ENCODE peak calls at places on chromosomes 16 and 17, in nine cellular contexts. J is A549; Q is lung; S is cardiac muscle cell; N is stomach; D is WERI-Rb-1; R is CD8-positive, alpha-beta T cell; K is lower leg skin; I is prostate gland. M is an unnamed sample.

GRCh38 chr16:12793120-12793889 is 10.4 kb downstream of the CPPED1 start:
- DNase-seq in J (no peak), Q (no peak), S (no peak), N (no peak), D (peak), R (no peak), K (no peak), I (no peak), M (no peak)

GRCh38 chr16:81204794-81205680 is 33.5 kb upstream of the BCO1 start:
- DNase-seq in J (peak), Q (no peak), S (peak), N (peak), D (peak), R (peak), K (no peak), I (no peak), M (peak)

GRCh38 chr16:68444058-68444657 is 4.2 kb downstream of the SMPD3 start:
- DNase-seq in J (no peak), Q (no peak), S (peak), N (peak), D (peak), R (no peak), K (no peak), I (no peak), M (peak)

GRCh38 chr17:57531078-57531477 is 214.0 kb downstream of the CCDC182 start:
- DNase-seq in J (no peak), Q (no peak), S (no peak), N (no peak), D (no peak), R (no peak), K (no peak), I (no peak), M (no peak)

GRCh38 chr17:7700510-7700909 is 4.5 kb upstream of the EFNB3 start:
- DNase-seq in J (no peak), Q (no peak), S (no peak), N (no peak), D (no peak), R (no peak), K (no peak), I (no peak), M (no peak)

GRCh38 chr16:31713945-31714898 is 159.4 kb upstream of the ZNF267 start:
- DNase-seq in J (no peak), Q (no peak), S (peak), N (no peak), D (no peak), R (no peak), K (peak), I (no peak), M (no peak)

GRCh38 chr16:1309888-1310831 is 724 bp downstream of the UBE2I start:
- DNase-seq in J (no peak), Q (peak), S (peak), N (peak), D (no peak), R (peak), K (peak), I (no peak), M (peak)

GRCh38 chr17:79792371-79792871 is 4.5 kb downstream of the CBX8 start:
- DNase-seq in J (peak), Q (no peak), S (no peak), N (no peak), D (no peak), R (no peak), K (no peak), I (no peak), M (no peak)

GRCh38 chr17:77528516-77529327 is 388.0 kb downstream of the SEC14L1 start:
- DNase-seq in J (no peak), Q (no peak), S (no peak), N (no peak), D (peak), R (no peak), K (no peak), I (no peak), M (no peak)

GRCh38 chr17:27628376-27628775 is 2.6 kb upstream of the LGALS9 start:
- DNase-seq in J (no peak), Q (no peak), S (no peak), N (no peak), D (no peak), R (no peak), K (no peak), I (no peak), M (no peak)

GRCh38 chr17:27633312-27634025 is 2.5 kb downstream of the LGALS9 start:
- DNase-seq in J (no peak), Q (no peak), S (peak), N (no peak), D (no peak), R (no peak), K (no peak), I (no peak), M (no peak)

GRCh38 chr17:27631897-27632725 is 1.1 kb downstream of the LGALS9 start:
- DNase-seq in J (no peak), Q (no peak), S (no peak), N (no peak), D (no peak), R (no peak), K (no peak), I (no peak), M (no peak)

GRCh38 chr17:27631409-27631755 is 394 bp downstream of the LGALS9 start:
- DNase-seq in J (no peak), Q (no peak), S (no peak), N (no peak), D (no peak), R (peak), K (no peak), I (no peak), M (no peak)

DNA sequence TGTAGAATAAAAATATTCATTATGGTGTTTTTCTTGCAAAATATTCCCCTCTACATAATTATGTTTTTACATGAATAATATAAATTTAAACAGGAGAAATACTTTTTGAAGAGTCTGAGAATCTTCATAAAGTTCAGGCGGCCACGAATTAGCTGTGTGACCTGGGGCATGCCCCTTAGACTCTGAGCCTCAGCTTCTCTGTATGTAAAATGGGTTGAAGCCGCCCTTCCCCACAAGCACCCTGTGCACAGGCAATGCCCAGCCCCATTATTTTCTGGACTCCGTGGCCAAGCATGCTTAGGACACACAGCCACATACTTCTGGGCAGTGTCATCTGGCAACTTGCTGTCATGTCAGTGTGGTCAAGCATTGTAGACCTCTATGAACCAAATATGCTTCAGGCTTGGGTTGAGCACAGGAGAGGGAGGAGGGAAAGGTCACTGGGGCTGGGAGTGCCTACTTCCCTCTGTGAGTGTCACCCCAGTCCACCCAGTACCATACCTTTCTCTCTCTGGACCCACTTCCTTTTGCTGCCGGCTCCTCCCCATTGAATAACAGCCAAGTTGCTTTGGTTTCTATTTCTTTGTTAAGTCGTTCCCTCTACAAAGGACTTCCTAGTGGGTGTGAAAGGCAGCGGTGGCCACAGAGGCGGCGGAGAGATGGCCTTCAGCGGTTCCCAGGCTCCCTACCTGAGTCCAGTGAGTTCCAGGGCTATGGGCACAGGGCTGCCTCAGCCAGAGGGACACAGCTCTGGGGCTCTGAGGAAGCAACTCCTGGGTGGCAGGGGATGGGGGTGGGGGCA is at the start of gene LGALS9:
- DNase-seq in J (no peak), Q (peak), S (peak), N (peak), D (no peak), R (peak), K (no peak), I (no peak), M (peak)
- H3K4me3 ChIP-seq in J (no peak), Q (peak), S (no peak), N (peak), D (no peak), R (peak), K (no peak), I (no peak), M (peak)

GRCh38 chr16:78895661-78896060 is 704.9 kb downstream of the MAF start:
- DNase-seq in J (no peak), Q (no peak), S (no peak), N (no peak), D (no peak), R (no peak), K (no peak), I (no peak), M (no peak)
- TF ChIP-seq CTCF in J (no peak), Q (no peak), S (no peak), N (no peak), D (no peak), R (no peak), K (no peak), I (no peak), M (no peak)

GRCh38 chr17:59330314-59330942 is 1.0 kb upstream of the YPEL2 start:
- DNase-seq in J (peak), Q (peak), S (no peak), N (peak), D (peak), R (no peak), K (peak), I (peak), M (no peak)
- H3K4me3 ChIP-seq in J (peak), Q (no peak), S (peak), N (peak), D (peak), R (no peak), K (no peak), I (peak), M (no peak)

GRCh38 chr17:40062347-40063033 is at the start of gene THRA:
- DNase-seq in J (peak), Q (peak), S (peak), N (peak), D (peak), R (peak), K (peak), I (peak), M (no peak)
- TF ChIP-seq CTCF in J (peak), Q (no peak), S (no peak), N (no peak), D (peak), R (no peak), K (no peak), I (no peak), M (no peak)

DNA sequence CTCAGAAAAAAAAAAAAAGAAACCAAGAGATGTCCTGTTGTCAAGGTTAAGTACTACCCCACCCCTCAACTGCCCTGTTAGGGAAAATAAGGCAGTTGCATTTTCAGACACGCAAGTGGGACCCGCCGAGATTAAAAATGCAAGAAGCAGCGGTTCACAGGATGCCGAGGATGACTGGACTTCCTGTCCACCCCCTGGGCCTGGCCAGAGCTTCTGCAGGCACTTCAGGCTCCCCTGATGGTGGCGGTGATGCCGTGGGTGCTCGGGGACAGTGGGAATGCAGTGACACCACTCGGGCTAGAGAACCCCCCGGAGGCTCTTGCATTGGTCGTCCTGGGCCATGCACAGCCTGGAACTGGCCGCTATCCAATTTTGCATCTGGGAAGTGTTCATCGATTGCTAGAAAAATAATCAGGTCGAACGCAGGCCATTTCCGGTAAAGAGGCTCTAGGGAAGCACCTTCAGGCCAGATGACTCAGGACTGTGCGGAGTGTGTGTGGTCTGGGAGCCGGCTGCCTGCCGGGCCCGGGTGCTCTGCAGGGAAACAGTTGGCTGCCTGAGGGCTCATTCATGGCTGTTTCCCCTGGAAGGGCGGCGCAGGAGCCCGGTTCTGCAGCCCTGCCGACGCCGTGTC is 13.4 kb upstream of the CRISPLD2 start:
- DNase-seq in J (peak), Q (no peak), S (peak), N (peak), D (no peak), R (no peak), K (no peak), I (no peak), M (peak)
- H3K4me3 ChIP-seq in J (peak), Q (no peak), S (no peak), N (no peak), D (no peak), R (no peak), K (no peak), I (no peak), M (no peak)

GRCh38 chr17:67245073-67245693 is at the start of gene HELZ:
- DNase-seq in J (peak), Q (peak), S (peak), N (peak), D (peak), R (peak), K (peak), I (peak), M (peak)
- TF ChIP-seq CTCF in J (no peak), Q (no peak), S (no peak), N (no peak), D (no peak), R (no peak), K (no peak), I (no peak), M (no peak)

M was measured in astrocyte of the cerebellum.